ENCODE peak calls at places on chromosomes 12 and 14, in seven cellular contexts. One of them, this sample, is unnamed.

GRCh38 chr12:82625523-82625922 is 61.2 kb upstream of the TMTC2 start:
- DNase-seq in T-helper 2 cell: no peak
- DNase-seq in HT-29: no peak
- DNase-seq in sigmoid colon: no peak
- DNase-seq in A549: no peak
- DNase-seq in AG10803: no peak
- DNase-seq in stomach: no peak
- DNase-seq in this sample: no peak

GRCh38 chr12:108400060-108400459 is 60.9 kb upstream of the CMKLR1 start:
- DNase-seq in A549: no peak
- DNase-seq in HT-29: no peak
- DNase-seq in T-helper 2 cell: no peak
- DNase-seq in sigmoid colon: no peak
- DNase-seq in AG10803: no peak
- DNase-seq in stomach: no peak
- DNase-seq in this sample: no peak

GRCh38 chr14:24411468-24412454 is 13.0 kb downstream of the NYNRIN start:
- DNase-seq in stomach: peak
- DNase-seq in A549: peak
- DNase-seq in T-helper 2 cell: peak
- DNase-seq in sigmoid colon: peak
- DNase-seq in HT-29: peak
- DNase-seq in AG10803: peak
- DNase-seq in this sample: no peak

GRCh38 chr12:3362751-3363150 is 128.3 kb upstream of the PRMT8 start:
- DNase-seq in A549: peak
- DNase-seq in HT-29: no peak
- DNase-seq in T-helper 2 cell: no peak
- DNase-seq in stomach: no peak
- DNase-seq in sigmoid colon: no peak
- DNase-seq in AG10803: no peak
- DNase-seq in this sample: no peak

GRCh38 chr14:30928462-30928861 is 54.1 kb downstream of the COCH start:
- DNase-seq in HT-29: no peak
- DNase-seq in AG10803: peak
- DNase-seq in stomach: no peak
- DNase-seq in sigmoid colon: no peak
- DNase-seq in T-helper 2 cell: peak
- DNase-seq in A549: no peak
- DNase-seq in this sample: no peak

GRCh38 chr14:94480809-94481208 is 4.8 kb upstream of the SERPINA9 start:
- DNase-seq in T-helper 2 cell: no peak
- DNase-seq in stomach: no peak
- DNase-seq in HT-29: no peak
- DNase-seq in A549: no peak
- DNase-seq in sigmoid colon: no peak
- DNase-seq in AG10803: peak
- DNase-seq in this sample: no peak

GRCh38 chr12:85998074-85998473 is 124.0 kb downstream of the NTS start:
- DNase-seq in HT-29: no peak
- DNase-seq in stomach: no peak
- DNase-seq in T-helper 2 cell: no peak
- DNase-seq in A549: no peak
- DNase-seq in sigmoid colon: no peak
- DNase-seq in AG10803: no peak
- DNase-seq in this sample: no peak

GRCh38 chr12:131912526-131913274 is 16.4 kb upstream of the PUS1 start:
- DNase-seq in HT-29: peak
- DNase-seq in A549: peak
- DNase-seq in AG10803: peak
- DNase-seq in sigmoid colon: peak
- DNase-seq in T-helper 2 cell: no peak
- DNase-seq in stomach: peak
- DNase-seq in this sample: no peak

GRCh38 chr14:103894034-103894722 is 34.1 kb upstream of the TDRD9 start:
- DNase-seq in T-helper 2 cell: no peak
- DNase-seq in AG10803: no peak
- DNase-seq in A549: no peak
- DNase-seq in sigmoid colon: no peak
- DNase-seq in stomach: peak
- DNase-seq in HT-29: no peak
- DNase-seq in this sample: no peak

GRCh38 chr14:39351708-39352107 is 80.5 kb downstream of the FBXO33 start:
- DNase-seq in stomach: no peak
- DNase-seq in HT-29: no peak
- DNase-seq in AG10803: no peak
- DNase-seq in sigmoid colon: no peak
- DNase-seq in A549: no peak
- DNase-seq in T-helper 2 cell: no peak
- DNase-seq in this sample: no peak

GRCh38 chr12:124518051-124518932 is 49.1 kb downstream of the NCOR2 start:
- DNase-seq in AG10803: peak
- DNase-seq in stomach: peak
- DNase-seq in A549: peak
- DNase-seq in T-helper 2 cell: no peak
- DNase-seq in sigmoid colon: peak
- DNase-seq in HT-29: peak
- DNase-seq in this sample: peak

GRCh38 chr14:95255013-95255412 is 64.7 kb downstream of the CLMN start:
- DNase-seq in A549: no peak
- DNase-seq in T-helper 2 cell: no peak
- DNase-seq in HT-29: no peak
- DNase-seq in stomach: no peak
- DNase-seq in sigmoid colon: no peak
- DNase-seq in AG10803: no peak
- DNase-seq in this sample: no peak

GRCh38 chr14:92603309-92604257 is 90.0 kb downstream of the RIN3 start:
- DNase-seq in A549: peak
- DNase-seq in AG10803: peak
- DNase-seq in HT-29: peak
- DNase-seq in sigmoid colon: peak
- DNase-seq in T-helper 2 cell: peak
- DNase-seq in stomach: no peak
- DNase-seq in this sample: no peak

GRCh38 chr12:96219700-96220206 is 25.6 kb downstream of the ELK3 start:
- DNase-seq in HT-29: peak
- DNase-seq in stomach: no peak
- DNase-seq in AG10803: peak
- DNase-seq in T-helper 2 cell: no peak
- DNase-seq in A549: peak
- DNase-seq in sigmoid colon: no peak
- DNase-seq in this sample: peak

GRCh38 chr12:55933158-55933798 is 2.3 kb downstream of the DGKA start:
- DNase-seq in T-helper 2 cell: no peak
- DNase-seq in AG10803: peak
- DNase-seq in HT-29: peak
- DNase-seq in A549: peak
- DNase-seq in sigmoid colon: no peak
- DNase-seq in stomach: peak
- DNase-seq in this sample: peak

GRCh38 chr14:49586673-49587460 is 687 bp upstream of the RPS29 start:
- DNase-seq in HT-29: peak
- DNase-seq in A549: peak
- DNase-seq in stomach: no peak
- DNase-seq in AG10803: peak
- DNase-seq in sigmoid colon: no peak
- DNase-seq in T-helper 2 cell: peak
- DNase-seq in this sample: peak

GRCh38 chr14:94285158-94285557 is 7.9 kb downstream of the SERPINA10 start:
- DNase-seq in HT-29: no peak
- DNase-seq in AG10803: no peak
- DNase-seq in sigmoid colon: no peak
- DNase-seq in T-helper 2 cell: no peak
- DNase-seq in A549: no peak
- DNase-seq in stomach: no peak
- DNase-seq in this sample: no peak

GRCh38 chr12:66352197-66352596 is 49.9 kb downstream of the HELB start:
- DNase-seq in sigmoid colon: no peak
- DNase-seq in AG10803: peak
- DNase-seq in stomach: no peak
- DNase-seq in T-helper 2 cell: peak
- DNase-seq in HT-29: peak
- DNase-seq in A549: peak
- DNase-seq in this sample: peak

GRCh38 chr12:103841690-103842584 is 903 bp upstream of the NT5DC3 start:
- DNase-seq in HT-29: peak
- DNase-seq in stomach: peak
- DNase-seq in A549: peak
- DNase-seq in T-helper 2 cell: peak
- DNase-seq in AG10803: peak
- DNase-seq in sigmoid colon: peak
- DNase-seq in this sample: peak

GRCh38 chr14:99229654-99230215 is 42.3 kb downstream of the BCL11B start:
- DNase-seq in HT-29: no peak
- DNase-seq in T-helper 2 cell: peak
- DNase-seq in AG10803: no peak
- DNase-seq in sigmoid colon: no peak
- DNase-seq in A549: no peak
- DNase-seq in stomach: no peak
- DNase-seq in this sample: no peak

GRCh38 chr12:93572712-93573551 is 457 bp downstream of the SOCS2 start:
- DNase-seq in A549: no peak
- DNase-seq in stomach: no peak
- DNase-seq in sigmoid colon: peak
- DNase-seq in T-helper 2 cell: peak
- DNase-seq in AG10803: peak
- DNase-seq in HT-29: no peak
- DNase-seq in this sample: no peak

GRCh38 chr12:102601621-102602020 is 121.3 kb upstream of the IGF1 start:
- DNase-seq in AG10803: no peak
- DNase-seq in A549: no peak
- DNase-seq in sigmoid colon: no peak
- DNase-seq in HT-29: no peak
- DNase-seq in T-helper 2 cell: no peak
- DNase-seq in stomach: no peak
- DNase-seq in this sample: no peak

GRCh38 chr14:68027276-68027675 is 207.7 kb downstream of the RAD51B start:
- DNase-seq in A549: no peak
- DNase-seq in sigmoid colon: no peak
- DNase-seq in HT-29: no peak
- DNase-seq in T-helper 2 cell: no peak
- DNase-seq in AG10803: no peak
- DNase-seq in stomach: no peak
- DNase-seq in this sample: no peak

GRCh38 chr12:26266881-26267280 is 71.5 kb downstream of the SSPN start:
- DNase-seq in AG10803: no peak
- DNase-seq in stomach: no peak
- DNase-seq in HT-29: no peak
- DNase-seq in T-helper 2 cell: no peak
- DNase-seq in sigmoid colon: no peak
- DNase-seq in A549: no peak
- DNase-seq in this sample: no peak

GRCh38 chr12:31390991-31391390 is 65.0 kb upstream of the SINHCAF start:
- DNase-seq in AG10803: no peak
- DNase-seq in sigmoid colon: no peak
- DNase-seq in HT-29: no peak
- DNase-seq in T-helper 2 cell: no peak
- DNase-seq in A549: no peak
- DNase-seq in stomach: no peak
- DNase-seq in this sample: no peak

GRCh38 chr14:66045572-66046021 is 440.6 kb upstream of the CCDC196 start:
- DNase-seq in stomach: no peak
- DNase-seq in HT-29: no peak
- DNase-seq in AG10803: peak
- DNase-seq in A549: no peak
- DNase-seq in sigmoid colon: no peak
- DNase-seq in T-helper 2 cell: no peak
- DNase-seq in this sample: no peak

GRCh38 chr14:74391479-74391878 is 34.5 kb downstream of the SYNDIG1L start:
- DNase-seq in sigmoid colon: no peak
- DNase-seq in stomach: no peak
- DNase-seq in A549: no peak
- DNase-seq in T-helper 2 cell: no peak
- DNase-seq in HT-29: no peak
- DNase-seq in AG10803: no peak
- DNase-seq in this sample: no peak

GRCh38 chr12:13181375-13182070 is 15.0 kb upstream of the EMP1 start:
- DNase-seq in T-helper 2 cell: no peak
- DNase-seq in sigmoid colon: no peak
- DNase-seq in stomach: no peak
- DNase-seq in A549: no peak
- DNase-seq in HT-29: no peak
- DNase-seq in AG10803: no peak
- DNase-seq in this sample: no peak

GRCh38 chr12:48198619-48198973 is 4.5 kb downstream of the OR10AD1 start:
- DNase-seq in AG10803: peak
- DNase-seq in A549: no peak
- DNase-seq in stomach: peak
- DNase-seq in T-helper 2 cell: peak
- DNase-seq in HT-29: no peak
- DNase-seq in sigmoid colon: peak
- DNase-seq in this sample: no peak

GRCh38 chr12:91023326-91024004 is 18.7 kb upstream of the EPYC start:
- DNase-seq in sigmoid colon: no peak
- DNase-seq in T-helper 2 cell: peak
- DNase-seq in HT-29: no peak
- DNase-seq in stomach: no peak
- DNase-seq in AG10803: peak
- DNase-seq in A549: no peak
- DNase-seq in this sample: no peak

GRCh38 chr14:77339407-77339806 is 18.6 kb downstream of the GSTZ1 start:
- DNase-seq in AG10803: peak
- DNase-seq in T-helper 2 cell: no peak
- DNase-seq in A549: no peak
- DNase-seq in stomach: no peak
- DNase-seq in sigmoid colon: no peak
- DNase-seq in HT-29: no peak
- DNase-seq in this sample: no peak

GRCh38 chr12:69570545-69571399 is 14.5 kb upstream of the CCT2 start:
- DNase-seq in sigmoid colon: peak
- DNase-seq in stomach: peak
- DNase-seq in HT-29: peak
- DNase-seq in T-helper 2 cell: peak
- DNase-seq in A549: peak
- DNase-seq in AG10803: peak
- DNase-seq in this sample: peak

This sample was measured in SW 1271.